ENCODE peak calls at places on chromosomes 12 and 14, in five cellular contexts. One of them, this sample, is unnamed.

GRCh38 chr12:91896725-91897515 is 248.7 kb downstream of the BTG1 start:
- DNase-seq in spleen: no peak
- DNase-seq in C1 segment of cervical spinal cord: no peak
- DNase-seq in KBM-7: no peak
- DNase-seq in DMS 273 treated with DMSO at 0.1 percent for 48 hours: no peak
- DNase-seq in this sample: no peak

GRCh38 chr12:122346054-122346453 is 76.4 kb downstream of the CLIP1 start:
- DNase-seq in spleen: no peak
- DNase-seq in C1 segment of cervical spinal cord: no peak
- DNase-seq in KBM-7: no peak
- DNase-seq in DMS 273 treated with DMSO at 0.1 percent for 48 hours: no peak
- DNase-seq in this sample: no peak

GRCh38 chr14:68379510-68380303 is 413.2 kb downstream of the ZFP36L1 start:
- DNase-seq in spleen: no peak
- DNase-seq in C1 segment of cervical spinal cord: no peak
- DNase-seq in KBM-7: no peak
- DNase-seq in DMS 273 treated with DMSO at 0.1 percent for 48 hours: no peak
- DNase-seq in this sample: no peak

GRCh38 chr14:105864651-105865265 is 338.4 kb downstream of the TMEM121 start:
- DNase-seq in spleen: peak
- DNase-seq in C1 segment of cervical spinal cord: no peak
- DNase-seq in KBM-7: no peak
- DNase-seq in DMS 273 treated with DMSO at 0.1 percent for 48 hours: no peak
- DNase-seq in this sample: no peak

GRCh38 chr12:122886851-122887816 is 8.8 kb downstream of the VPS37B start:
- DNase-seq in spleen: no peak
- DNase-seq in C1 segment of cervical spinal cord: no peak
- DNase-seq in KBM-7: no peak
- DNase-seq in DMS 273 treated with DMSO at 0.1 percent for 48 hours: peak
- DNase-seq in this sample: peak

GRCh38 chr12:130474599-130474998 is 136.9 kb downstream of the PIWIL1 start:
- DNase-seq in spleen: no peak
- DNase-seq in C1 segment of cervical spinal cord: peak
- DNase-seq in KBM-7: no peak
- DNase-seq in DMS 273 treated with DMSO at 0.1 percent for 48 hours: no peak
- DNase-seq in this sample: no peak

GRCh38 chr12:49621651-49622500 is 1.5 kb upstream of the PRPF40B start:
- DNase-seq in spleen: no peak
- DNase-seq in C1 segment of cervical spinal cord: no peak
- DNase-seq in KBM-7: no peak
- DNase-seq in DMS 273 treated with DMSO at 0.1 percent for 48 hours: no peak
- DNase-seq in this sample: no peak

GRCh38 chr14:70098257-70098809 is 90.4 kb downstream of the SLC8A3 start:
- DNase-seq in spleen: no peak
- DNase-seq in C1 segment of cervical spinal cord: no peak
- DNase-seq in KBM-7: peak
- DNase-seq in DMS 273 treated with DMSO at 0.1 percent for 48 hours: no peak
- DNase-seq in this sample: no peak

GRCh38 chr12:67578976-67579661 is 69.4 kb upstream of the DYRK2 start:
- DNase-seq in spleen: no peak
- DNase-seq in C1 segment of cervical spinal cord: no peak
- DNase-seq in KBM-7: peak
- DNase-seq in DMS 273 treated with DMSO at 0.1 percent for 48 hours: no peak
- DNase-seq in this sample: no peak

GRCh38 chr14:35365130-35366047 is 39.2 kb downstream of the NFKBIA start:
- DNase-seq in spleen: peak
- DNase-seq in C1 segment of cervical spinal cord: peak
- DNase-seq in KBM-7: no peak
- DNase-seq in DMS 273 treated with DMSO at 0.1 percent for 48 hours: no peak
- DNase-seq in this sample: peak

GRCh38 chr14:92945959-92946846 is 23.3 kb downstream of the CHGA start:
- DNase-seq in spleen: peak
- DNase-seq in C1 segment of cervical spinal cord: no peak
- DNase-seq in KBM-7: no peak
- DNase-seq in DMS 273 treated with DMSO at 0.1 percent for 48 hours: no peak
- DNase-seq in this sample: no peak

GRCh38 chr14:81348086-81348485 is 52.0 kb downstream of the STON2 start:
- DNase-seq in spleen: no peak
- DNase-seq in C1 segment of cervical spinal cord: no peak
- DNase-seq in KBM-7: peak
- DNase-seq in DMS 273 treated with DMSO at 0.1 percent for 48 hours: no peak
- DNase-seq in this sample: peak

GRCh38 chr14:104383088-104383805 is 196.3 kb upstream of the C14orf180 start:
- DNase-seq in spleen: peak
- DNase-seq in C1 segment of cervical spinal cord: no peak
- DNase-seq in KBM-7: no peak
- DNase-seq in DMS 273 treated with DMSO at 0.1 percent for 48 hours: peak
- DNase-seq in this sample: no peak

GRCh38 chr14:50775357-50775756 is 55.6 kb downstream of the NIN start:
- DNase-seq in spleen: no peak
- DNase-seq in C1 segment of cervical spinal cord: no peak
- DNase-seq in KBM-7: no peak
- DNase-seq in DMS 273 treated with DMSO at 0.1 percent for 48 hours: no peak
- DNase-seq in this sample: no peak

GRCh38 chr12:944201-944600 is 5.3 kb downstream of the RAD52 start:
- DNase-seq in spleen: no peak
- DNase-seq in C1 segment of cervical spinal cord: no peak
- DNase-seq in KBM-7: peak
- DNase-seq in DMS 273 treated with DMSO at 0.1 percent for 48 hours: no peak
- DNase-seq in this sample: no peak

GRCh38 chr12:50110762-50111416 is 1.1 kb upstream of the COX14 start:
- DNase-seq in spleen: peak
- DNase-seq in C1 segment of cervical spinal cord: peak
- DNase-seq in KBM-7: no peak
- DNase-seq in DMS 273 treated with DMSO at 0.1 percent for 48 hours: no peak
- DNase-seq in this sample: peak

GRCh38 chr12:53502983-53503728 is 2.1 kb downstream of the TARBP2 start:
- DNase-seq in spleen: no peak
- DNase-seq in C1 segment of cervical spinal cord: no peak
- DNase-seq in KBM-7: no peak
- DNase-seq in DMS 273 treated with DMSO at 0.1 percent for 48 hours: no peak
- DNase-seq in this sample: no peak

GRCh38 chr14:104111301-104112112 is 26.0 kb downstream of the ASPG start:
- DNase-seq in spleen: peak
- DNase-seq in C1 segment of cervical spinal cord: no peak
- DNase-seq in KBM-7: no peak
- DNase-seq in DMS 273 treated with DMSO at 0.1 percent for 48 hours: no peak
- DNase-seq in this sample: no peak

GRCh38 chr14:102255401-102256190 is 49.4 kb downstream of the MOK start:
- DNase-seq in spleen: no peak
- DNase-seq in C1 segment of cervical spinal cord: no peak
- DNase-seq in KBM-7: no peak
- DNase-seq in DMS 273 treated with DMSO at 0.1 percent for 48 hours: no peak
- DNase-seq in this sample: peak

GRCh38 chr14:72104011-72104613 is 171.9 kb downstream of the RGS6 start:
- DNase-seq in spleen: no peak
- DNase-seq in C1 segment of cervical spinal cord: no peak
- DNase-seq in KBM-7: peak
- DNase-seq in DMS 273 treated with DMSO at 0.1 percent for 48 hours: no peak
- DNase-seq in this sample: peak

GRCh38 chr12:112219195-112219594 is 93.8 kb downstream of the TRAFD1 start:
- DNase-seq in spleen: no peak
- DNase-seq in C1 segment of cervical spinal cord: no peak
- DNase-seq in KBM-7: no peak
- DNase-seq in DMS 273 treated with DMSO at 0.1 percent for 48 hours: no peak
- DNase-seq in this sample: no peak

GRCh38 chr14:51395361-51395849 is 155.4 kb downstream of the TMX1 start:
- DNase-seq in spleen: no peak
- DNase-seq in C1 segment of cervical spinal cord: no peak
- DNase-seq in KBM-7: no peak
- DNase-seq in DMS 273 treated with DMSO at 0.1 percent for 48 hours: peak
- DNase-seq in this sample: no peak

GRCh38 chr12:63045020-63045860 is 105.8 kb downstream of the AVPR1A start:
- DNase-seq in spleen: no peak
- DNase-seq in C1 segment of cervical spinal cord: no peak
- DNase-seq in KBM-7: no peak
- DNase-seq in DMS 273 treated with DMSO at 0.1 percent for 48 hours: no peak
- DNase-seq in this sample: no peak

GRCh38 chr12:102462803-102463499 is 17.4 kb downstream of the IGF1 start:
- DNase-seq in spleen: no peak
- DNase-seq in C1 segment of cervical spinal cord: no peak
- DNase-seq in KBM-7: no peak
- DNase-seq in DMS 273 treated with DMSO at 0.1 percent for 48 hours: no peak
- DNase-seq in this sample: no peak

GRCh38 chr12:119772431-119772830 is 104.5 kb downstream of the PRKAB1 start:
- DNase-seq in spleen: no peak
- DNase-seq in C1 segment of cervical spinal cord: no peak
- DNase-seq in KBM-7: no peak
- DNase-seq in DMS 273 treated with DMSO at 0.1 percent for 48 hours: no peak
- DNase-seq in this sample: no peak

GRCh38 chr12:132024758-132025157 is 75.0 kb downstream of the EP400 start:
- DNase-seq in spleen: no peak
- DNase-seq in C1 segment of cervical spinal cord: no peak
- DNase-seq in KBM-7: peak
- DNase-seq in DMS 273 treated with DMSO at 0.1 percent for 48 hours: no peak
- DNase-seq in this sample: no peak

GRCh38 chr12:88775742-88776151 is 195.5 kb upstream of the KITLG start:
- DNase-seq in spleen: no peak
- DNase-seq in C1 segment of cervical spinal cord: no peak
- DNase-seq in KBM-7: no peak
- DNase-seq in DMS 273 treated with DMSO at 0.1 percent for 48 hours: no peak
- DNase-seq in this sample: peak

GRCh38 chr12:3035815-3036702 is 41.1 kb upstream of the TSPAN9 start:
- DNase-seq in spleen: no peak
- DNase-seq in C1 segment of cervical spinal cord: peak
- DNase-seq in KBM-7: no peak
- DNase-seq in DMS 273 treated with DMSO at 0.1 percent for 48 hours: no peak
- DNase-seq in this sample: peak

GRCh38 chr12:24244801-24245200 is 295.3 kb upstream of the SOX5 start:
- DNase-seq in spleen: no peak
- DNase-seq in C1 segment of cervical spinal cord: no peak
- DNase-seq in KBM-7: no peak
- DNase-seq in DMS 273 treated with DMSO at 0.1 percent for 48 hours: no peak
- DNase-seq in this sample: no peak

GRCh38 chr14:98957211-98958047 is 314.6 kb downstream of the BCL11B start:
- DNase-seq in spleen: no peak
- DNase-seq in C1 segment of cervical spinal cord: no peak
- DNase-seq in KBM-7: no peak
- DNase-seq in DMS 273 treated with DMSO at 0.1 percent for 48 hours: no peak
- DNase-seq in this sample: peak

GRCh38 chr12:117064596-117064995 is 34.6 kb downstream of the TESC start:
- DNase-seq in spleen: no peak
- DNase-seq in C1 segment of cervical spinal cord: no peak
- DNase-seq in KBM-7: no peak
- DNase-seq in DMS 273 treated with DMSO at 0.1 percent for 48 hours: no peak
- DNase-seq in this sample: no peak

GRCh38 chr12:129675947-129676346 is 227.9 kb downstream of the TMEM132D start:
- DNase-seq in spleen: no peak
- DNase-seq in C1 segment of cervical spinal cord: no peak
- DNase-seq in KBM-7: no peak
- DNase-seq in DMS 273 treated with DMSO at 0.1 percent for 48 hours: no peak
- DNase-seq in this sample: no peak

GRCh38 chr12:108938247-108938924 is 58.5 kb downstream of the DAO start:
- DNase-seq in spleen: no peak
- DNase-seq in C1 segment of cervical spinal cord: no peak
- DNase-seq in KBM-7: no peak
- DNase-seq in DMS 273 treated with DMSO at 0.1 percent for 48 hours: no peak
- DNase-seq in this sample: no peak

GRCh38 chr12:109923481-109924245 is 23.6 kb downstream of the TCHP start:
- DNase-seq in spleen: no peak
- DNase-seq in C1 segment of cervical spinal cord: no peak
- DNase-seq in KBM-7: no peak
- DNase-seq in DMS 273 treated with DMSO at 0.1 percent for 48 hours: no peak
- DNase-seq in this sample: no peak

GRCh38 chr14:32756775-32757174 is 181.9 kb upstream of the NPAS3 start:
- DNase-seq in spleen: no peak
- DNase-seq in C1 segment of cervical spinal cord: no peak
- DNase-seq in KBM-7: no peak
- DNase-seq in DMS 273 treated with DMSO at 0.1 percent for 48 hours: no peak
- DNase-seq in this sample: no peak

GRCh38 chr12:125284945-125285344 is 219.7 kb downstream of the AACS start:
- DNase-seq in spleen: no peak
- DNase-seq in C1 segment of cervical spinal cord: no peak
- DNase-seq in KBM-7: no peak
- DNase-seq in DMS 273 treated with DMSO at 0.1 percent for 48 hours: no peak
- DNase-seq in this sample: no peak

This sample was measured in OCI-M1.